ENCODE peak calls at places on chromosomes 16 and 17, in seven cellular contexts. One of them, this sample, is unnamed.

GRCh38 chr16:12170103-12171025 is 193.8 kb downstream of the SNX29 start:
- DNase-seq in A172: no peak
- DNase-seq in left lung: no peak
- DNase-seq in activated T-helper 1 cell treated with Interleukin-2 at 50 U/mL for 16 hours: no peak
- DNase-seq in ELF-1: no peak
- DNase-seq in fibroblast of mammary gland: peak; percentile 55
- DNase-seq in T-helper 9 cell: no peak
- DNase-seq in this sample: no peak

GRCh38 chr16:88541109-88541508 is 29.1 kb upstream of the ZC3H18 start:
- DNase-seq in A172: no peak
- DNase-seq in activated T-helper 1 cell treated with Interleukin-2 at 50 U/mL for 16 hours: no peak
- DNase-seq in left lung: no peak
- DNase-seq in fibroblast of mammary gland: no peak
- DNase-seq in T-helper 9 cell: no peak
- DNase-seq in ELF-1: no peak
- DNase-seq in this sample: no peak

GRCh38 chr16:5207001-5207523 is 109.5 kb upstream of the EEF2KMT start:
- DNase-seq in left lung: no peak
- DNase-seq in fibroblast of mammary gland: no peak
- DNase-seq in ELF-1: no peak
- DNase-seq in activated T-helper 1 cell treated with Interleukin-2 at 50 U/mL for 16 hours: no peak
- DNase-seq in A172: no peak
- DNase-seq in T-helper 9 cell: no peak
- DNase-seq in this sample: no peak

GRCh38 chr17:30393491-30393890 is 14.8 kb downstream of the CPD start:
- DNase-seq in activated T-helper 1 cell treated with Interleukin-2 at 50 U/mL for 16 hours: no peak
- DNase-seq in fibroblast of mammary gland: no peak
- DNase-seq in T-helper 9 cell: no peak
- DNase-seq in left lung: no peak
- DNase-seq in A172: no peak
- DNase-seq in ELF-1: no peak
- DNase-seq in this sample: no peak

GRCh38 chr17:75152971-75153853 is 1.1 kb downstream of the JPT1 start:
- DNase-seq in fibroblast of mammary gland: peak; percentile 37
- DNase-seq in A172: peak; percentile 44
- DNase-seq in activated T-helper 1 cell treated with Interleukin-2 at 50 U/mL for 16 hours: no peak
- DNase-seq in T-helper 9 cell: peak; percentile 8
- DNase-seq in left lung: peak; percentile 43
- DNase-seq in ELF-1: peak; percentile 64
- DNase-seq in this sample: no peak

GRCh38 chr17:37048806-37049205 is 100.1 kb downstream of the AATF start:
- DNase-seq in fibroblast of mammary gland: no peak
- DNase-seq in activated T-helper 1 cell treated with Interleukin-2 at 50 U/mL for 16 hours: no peak
- DNase-seq in A172: no peak
- DNase-seq in T-helper 9 cell: no peak
- DNase-seq in left lung: no peak
- DNase-seq in ELF-1: no peak
- DNase-seq in this sample: no peak

GRCh38 chr16:86363057-86363490 is 147.3 kb upstream of the FOXF1 start:
- DNase-seq in ELF-1: no peak
- DNase-seq in A172: peak; percentile 96
- DNase-seq in left lung: no peak
- DNase-seq in T-helper 9 cell: no peak
- DNase-seq in activated T-helper 1 cell treated with Interleukin-2 at 50 U/mL for 16 hours: no peak
- DNase-seq in fibroblast of mammary gland: peak; percentile 96
- DNase-seq in this sample: peak; percentile 97

GRCh38 chr17:37405955-37406634 is 541 bp downstream of the ACACA start:
- DNase-seq in ELF-1: peak; percentile 59
- DNase-seq in fibroblast of mammary gland: peak; percentile 12
- DNase-seq in left lung: no peak
- DNase-seq in A172: peak; percentile 8
- DNase-seq in T-helper 9 cell: no peak
- DNase-seq in activated T-helper 1 cell treated with Interleukin-2 at 50 U/mL for 16 hours: no peak
- DNase-seq in this sample: peak; percentile 2

GRCh38 chr17:2899911-2900310 is 103.7 kb downstream of the RAP1GAP2 start:
- DNase-seq in activated T-helper 1 cell treated with Interleukin-2 at 50 U/mL for 16 hours: no peak
- DNase-seq in left lung: no peak
- DNase-seq in ELF-1: no peak
- DNase-seq in A172: no peak
- DNase-seq in T-helper 9 cell: no peak
- DNase-seq in fibroblast of mammary gland: peak; percentile 29
- DNase-seq in this sample: no peak

GRCh38 chr16:5595849-5596248 is 498.3 kb upstream of the EEF2KMT start:
- DNase-seq in A172: no peak
- DNase-seq in T-helper 9 cell: no peak
- DNase-seq in ELF-1: no peak
- DNase-seq in activated T-helper 1 cell treated with Interleukin-2 at 50 U/mL for 16 hours: no peak
- DNase-seq in fibroblast of mammary gland: no peak
- DNase-seq in left lung: no peak
- DNase-seq in this sample: no peak

GRCh38 chr17:44543213-44543904 is 13.9 kb upstream of the FZD2 start:
- DNase-seq in T-helper 9 cell: no peak
- DNase-seq in left lung: no peak
- DNase-seq in ELF-1: peak; percentile 93
- DNase-seq in fibroblast of mammary gland: peak; percentile 64
- DNase-seq in A172: peak; percentile 98
- DNase-seq in activated T-helper 1 cell treated with Interleukin-2 at 50 U/mL for 16 hours: no peak
- DNase-seq in this sample: peak; percentile 66

GRCh38 chr16:22675745-22676540 is 138.0 kb upstream of the HS3ST2 start:
- DNase-seq in A172: no peak
- DNase-seq in activated T-helper 1 cell treated with Interleukin-2 at 50 U/mL for 16 hours: no peak
- DNase-seq in fibroblast of mammary gland: no peak
- DNase-seq in T-helper 9 cell: no peak
- DNase-seq in ELF-1: no peak
- DNase-seq in left lung: no peak
- DNase-seq in this sample: no peak

GRCh38 chr17:37770631-37771518 is 26.0 kb upstream of the HNF1B start:
- DNase-seq in T-helper 9 cell: no peak
- DNase-seq in ELF-1: peak; percentile 46
- DNase-seq in A172: peak; percentile 70
- DNase-seq in left lung: peak; percentile 38
- DNase-seq in activated T-helper 1 cell treated with Interleukin-2 at 50 U/mL for 16 hours: no peak
- DNase-seq in fibroblast of mammary gland: peak; percentile 56
- DNase-seq in this sample: peak; percentile 43

GRCh38 chr17:55402374-55402773 is 19.3 kb downstream of the MMD start:
- DNase-seq in ELF-1: no peak
- DNase-seq in T-helper 9 cell: no peak
- DNase-seq in left lung: no peak
- DNase-seq in activated T-helper 1 cell treated with Interleukin-2 at 50 U/mL for 16 hours: no peak
- DNase-seq in A172: peak; percentile 42
- DNase-seq in fibroblast of mammary gland: peak; percentile 23
- DNase-seq in this sample: no peak

GRCh38 chr17:44119798-44120197 is 3.6 kb downstream of the HDAC5 start:
- DNase-seq in fibroblast of mammary gland: no peak
- DNase-seq in T-helper 9 cell: no peak
- DNase-seq in left lung: no peak
- DNase-seq in ELF-1: no peak
- DNase-seq in activated T-helper 1 cell treated with Interleukin-2 at 50 U/mL for 16 hours: no peak
- DNase-seq in A172: no peak
- DNase-seq in this sample: no peak

GRCh38 chr17:64424318-64424717 is 24.6 kb upstream of the MILR1 start:
- DNase-seq in T-helper 9 cell: no peak
- DNase-seq in left lung: no peak
- DNase-seq in A172: no peak
- DNase-seq in ELF-1: no peak
- DNase-seq in fibroblast of mammary gland: no peak
- DNase-seq in activated T-helper 1 cell treated with Interleukin-2 at 50 U/mL for 16 hours: no peak
- DNase-seq in this sample: no peak

GRCh38 chr16:79316004-79316458 is 284.5 kb downstream of the MAF start:
- DNase-seq in activated T-helper 1 cell treated with Interleukin-2 at 50 U/mL for 16 hours: no peak
- DNase-seq in left lung: no peak
- DNase-seq in A172: no peak
- DNase-seq in T-helper 9 cell: no peak
- DNase-seq in fibroblast of mammary gland: no peak
- DNase-seq in ELF-1: no peak
- DNase-seq in this sample: no peak